ENCODE peak calls at places on chromosomes 12 and 14, in four cellular contexts. L is SK-N-SH, H is neural progenitor cell, K is brain microvascular endothelial cell. B is an unnamed sample.

GRCh38 chr12:6843118-6843902 is 2.6 kb downstream of the GNB3 start:
- DNase-seq in K (no peak), L (peak), H (peak), B (peak)

GRCh38 chr12:125203145-125203765 is 138.0 kb downstream of the AACS start:
- DNase-seq in K (no peak), H (no peak), L (no peak), B (no peak)

GRCh38 chr12:121799175-121799841 is 4.5 kb upstream of the SETD1B start:
- DNase-seq in L (peak), H (peak), K (peak), B (peak)

GRCh38 chr14:22623047-22623446 is 21.1 kb downstream of the OR6J1 start:
- DNase-seq in K (no peak), L (no peak), H (no peak), B (no peak)

GRCh38 chr14:23364164-23364571 is 804 bp downstream of the EFS start:
- DNase-seq in H (no peak), K (no peak), L (peak), B (peak)

GRCh38 chr12:117388865-117389508 is 27.6 kb upstream of the NOS1 start:
- DNase-seq in H (no peak), L (peak), K (no peak), B (no peak)

GRCh38 chr14:24900281-24900868 is 149.6 kb downstream of the STXBP6 start:
- DNase-seq in K (no peak), H (no peak), L (no peak), B (no peak)

GRCh38 chr14:75470238-75470797 is 42.5 kb downstream of the JDP2 start:
- DNase-seq in L (no peak), H (no peak), K (no peak), B (no peak)

GRCh38 chr12:123049398-123050250 is 69.1 kb downstream of the ARL6IP4 start:
- DNase-seq in L (no peak), K (no peak), H (no peak), B (peak)

GRCh38 chr12:131167334-131167733 is 213.6 kb downstream of the ADGRD1 start:
- DNase-seq in K (no peak), L (no peak), H (no peak), B (no peak)

GRCh38 chr12:79067977-79068376 is 203.4 kb downstream of the SYT1 start:
- DNase-seq in H (no peak), K (no peak), L (no peak), B (no peak)

GRCh38 chr12:30813741-30814687 is 59.3 kb upstream of the CAPRIN2 start:
- DNase-seq in H (no peak), K (no peak), L (no peak), B (no peak)

GRCh38 chr12:57733928-57734327 is 4.6 kb downstream of the AGAP2 start:
- DNase-seq in L (no peak), K (no peak), H (no peak), B (no peak)
- H3K4me3 ChIP-seq in L (no peak), K (no peak), H (no peak), B (no peak)

GRCh38 chr12:96404683-96405082 is 4.4 kb upstream of the CDK17 start:
- DNase-seq in K (no peak), H (no peak), L (no peak), B (no peak)

GRCh38 chr12:96412431-96412830 is 12.2 kb upstream of the CDK17 start:
- DNase-seq in L (no peak), H (no peak), K (no peak), B (no peak)

GRCh38 chr12:96414637-96415036 is 14.4 kb upstream of the CDK17 start:
- DNase-seq in L (no peak), K (no peak), H (no peak), B (peak)

GRCh38 chr12:96408993-96409392 is 8.8 kb upstream of the CDK17 start:
- DNase-seq in L (no peak), K (no peak), H (no peak), B (no peak)

DNA sequence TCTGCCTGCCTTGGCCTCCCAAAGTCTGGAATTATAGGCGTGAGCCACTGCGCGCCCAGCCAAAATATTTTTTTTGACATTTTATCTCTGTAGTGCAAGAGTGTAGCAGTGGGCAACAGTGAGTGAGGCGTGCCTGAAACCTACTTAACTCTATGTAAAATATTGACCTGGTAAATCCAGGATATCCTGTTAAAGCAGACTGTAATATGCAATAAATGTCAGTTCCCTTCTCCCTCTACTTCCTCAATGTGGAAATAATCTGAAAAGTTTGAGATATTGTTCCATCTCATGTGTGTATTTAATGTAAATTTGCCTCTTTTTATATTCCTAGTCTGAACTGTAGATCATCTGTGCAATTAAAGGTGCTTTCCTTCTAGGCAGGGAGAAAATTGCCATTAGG is 9.5 kb upstream of the CDK17 start:
- DNase-seq in K (no peak), L (no peak), H (no peak), B (no peak)
- H3K27ac ChIP-seq in K (no peak), L (no peak), H (no peak), B (no peak)

DNA sequence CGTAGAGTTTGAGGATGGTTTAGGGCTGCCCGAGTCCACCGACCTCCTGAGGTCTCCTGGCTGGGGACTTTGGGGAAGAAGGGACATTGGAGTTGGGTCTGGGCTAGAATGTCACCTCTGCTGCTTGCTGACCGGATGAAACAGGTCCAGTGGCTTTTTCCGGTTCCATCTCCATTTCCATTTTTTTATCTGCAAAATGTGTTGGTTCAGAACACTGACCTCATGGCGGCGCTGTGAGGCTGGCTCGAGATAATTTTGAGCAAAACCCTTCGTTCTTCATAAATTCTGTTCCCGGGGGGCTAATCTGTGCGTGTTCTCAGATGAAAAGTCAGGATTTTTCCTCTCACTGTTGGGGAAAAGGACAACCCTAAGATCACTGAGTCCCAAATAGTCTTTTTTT is 11.7 kb upstream of the MYL2 start:
- DNase-seq in L (peak), K (no peak), H (peak), B (peak)
- TF ChIP-seq CTCF in L (peak), K (peak), H (peak), B (peak)

GRCh38 chr12:11846504-11846903 is 197.0 kb downstream of the ETV6 start:
- DNase-seq in L (no peak), K (no peak), H (no peak), B (no peak)
- H3K4me3 ChIP-seq in L (no peak), K (no peak), H (no peak), B (no peak)

DNA sequence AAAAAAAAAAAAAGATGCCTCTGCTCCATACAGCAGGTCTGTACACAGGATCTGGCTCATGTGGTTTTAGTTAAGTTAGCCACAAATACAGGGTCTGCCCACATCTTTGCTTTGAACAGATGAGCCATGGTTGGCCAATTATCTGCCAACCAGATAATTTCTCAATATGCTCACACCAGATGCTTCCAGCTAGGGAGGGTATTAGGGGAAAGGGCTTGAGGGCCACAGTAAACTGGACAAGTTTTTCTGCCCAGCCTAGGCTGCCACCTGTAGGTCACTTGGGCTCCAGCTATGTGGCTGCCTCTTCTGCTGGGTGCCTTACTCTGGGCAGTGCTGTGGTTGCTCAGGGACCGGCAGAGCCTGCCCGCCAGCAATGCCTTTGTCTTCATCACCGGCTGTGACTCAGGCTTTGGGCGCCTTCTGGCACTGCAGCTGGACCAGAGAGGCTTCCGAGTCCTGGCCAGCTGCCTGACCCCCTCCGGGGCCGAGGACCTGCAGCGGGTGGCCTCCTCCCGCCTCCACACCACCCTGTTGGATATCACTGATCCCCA is 776 bp downstream of the RDH5 start:
- DNase-seq in K (peak), H (peak), L (peak), B (peak)
- H3K27ac ChIP-seq in K (peak), H (no peak), L (peak), B (peak)

GRCh38 chr14:64800000-64800399 is 79.7 kb downstream of the SPTB start:
- DNase-seq in L (peak), K (peak), H (peak), B (peak)
- TF ChIP-seq CTCF in L (peak), K (peak), H (peak), B (peak)

GRCh38 chr14:91372680-91373495 is 44.7 kb downstream of the CCDC88C start:
- DNase-seq in L (peak), H (no peak), K (no peak), B (no peak)
- H3K4me3 ChIP-seq in L (no peak), H (no peak), K (no peak), B (no peak)

GRCh38 chr14:71397371-71397770 is 490.1 kb downstream of the PCNX1 start:
- DNase-seq in K (no peak), H (no peak), L (peak), B (no peak)

GRCh38 chr14:71399057-71399487 is 491.8 kb downstream of the PCNX1 start:
- DNase-seq in H (no peak), L (no peak), K (no peak), B (no peak)

GRCh38 chr14:71398450-71398849 is 491.2 kb downstream of the PCNX1 start:
- DNase-seq in K (no peak), H (no peak), L (no peak), B (no peak)

GRCh38 chr14:71403673-71404072 is 496.4 kb downstream of the PCNX1 start:
- DNase-seq in L (peak), K (peak), H (no peak), B (peak)

GRCh38 chr14:71400821-71401447 is 493.7 kb downstream of the PCNX1 start:
- DNase-seq in K (peak), L (no peak), H (no peak), B (no peak)
- H3K27ac ChIP-seq in K (peak), L (peak), H (no peak), B (no peak)

GRCh38 chr12:12648284-12648683 is 36.6 kb downstream of the CREBL2 start:
- DNase-seq in H (no peak), L (no peak), K (no peak), B (no peak)

GRCh38 chr12:12646483-12647072 is 34.9 kb downstream of the CREBL2 start:
- DNase-seq in H (no peak), K (no peak), L (no peak), B (no peak)

GRCh38 chr12:12642916-12643315 is 31.2 kb downstream of the CREBL2 start:
- DNase-seq in H (no peak), K (no peak), L (no peak), B (no peak)

GRCh38 chr12:12648951-12649650 is 37.4 kb downstream of the CREBL2 start:
- DNase-seq in L (no peak), H (no peak), K (no peak), B (no peak)

GRCh38 chr12:12645485-12645884 is 33.8 kb downstream of the CREBL2 start:
- DNase-seq in L (peak), H (peak), K (peak), B (no peak)
- TF ChIP-seq CTCF in L (peak), H (peak), K (peak), B (peak)

GRCh38 chr12:54762390-54762789 is 91.9 kb upstream of the MUCL1 start:
- DNase-seq in L (no peak), H (no peak), K (no peak), B (no peak)
- H3K4me3 ChIP-seq in L (no peak), H (no peak), K (no peak), B (no peak)